ENCODE peak calls at places on chromosomes 6 and 20, in four cellular contexts. B is heart left ventricle, O is cardiac muscle cell, G is neural progenitor cell. R is an unnamed sample.
A peak's percentile ranks its signal among the peaks of the same experiment; 100 is the strongest.

GRCh38 chr6:137832110-137832509 is 34.9 kb upstream of the TNFAIP3 start:
- DNase-seq in O (peak; percentile 76), G (no peak), B (no peak), R (no peak)

GRCh38 chr20:50029697-50030428 is 47.1 kb downstream of the SNAI1 start:
- DNase-seq in B (peak; percentile 63), G (no peak), O (peak; percentile 98), R (peak; percentile 87)

GRCh38 chr6:109717971-109718370 is 26.9 kb downstream of the FIG4 start:
- DNase-seq in O (no peak), G (no peak), B (no peak), R (no peak)

GRCh38 chr6:106192824-106193223 is 106.7 kb downstream of the PRDM1 start:
- DNase-seq in O (no peak), B (no peak), G (no peak), R (no peak)

GRCh38 chr20:57389695-57390603 is 1.2 kb upstream of the RBM38 start:
- DNase-seq in O (no peak), B (no peak), G (peak; percentile 48), R (no peak)

GRCh38 chr20:31666258-31667042 is 28.7 kb downstream of the COX4I2 start:
- DNase-seq in O (no peak), G (peak; percentile 43), B (peak; percentile 69), R (peak; percentile 63)

GRCh38 chr6:170493354-170493753 is 59.8 kb downstream of the PSMB1 start:
- DNase-seq in G (no peak), B (no peak), O (no peak), R (no peak)

GRCh38 chr6:136726837-136727557 is 65.3 kb downstream of the MAP3K5 start:
- DNase-seq in O (no peak), G (no peak), B (no peak), R (no peak)

GRCh38 chr20:47276251-47276650 is 80.2 kb downstream of the ZMYND8 start:
- DNase-seq in G (no peak), O (no peak), B (no peak), R (no peak)
- H3K4me1 ChIP-seq in G (peaks cover 7% of the 10 kb centered on the region), O (peaks cover 2% of the 10 kb centered on the region), B (peaks cover 54% of the 10 kb centered on the region), R (peaks cover 7% of the 10 kb centered on the region)

GRCh38 chr6:42020967-42021366 is 29.4 kb upstream of the TAF8 start:
- DNase-seq in O (no peak), G (no peak), B (no peak), R (no peak)
- TF ChIP-seq CTCF in O (no peak), G (no peak), B (no peak), R (no peak)

GRCh38 chr6:44216677-44217331 is at the start of gene MYMX:
- DNase-seq in O (no peak), B (peak; percentile 36), G (peak; percentile 77), R (no peak)
- H3K4me3 ChIP-seq in O (no peak within 1 kb of the TSS), B (peak within 1 kb of the TSS; percentile 3), G (peak within 1 kb of the TSS; percentile 24), R (no peak within 1 kb of the TSS)

DNA sequence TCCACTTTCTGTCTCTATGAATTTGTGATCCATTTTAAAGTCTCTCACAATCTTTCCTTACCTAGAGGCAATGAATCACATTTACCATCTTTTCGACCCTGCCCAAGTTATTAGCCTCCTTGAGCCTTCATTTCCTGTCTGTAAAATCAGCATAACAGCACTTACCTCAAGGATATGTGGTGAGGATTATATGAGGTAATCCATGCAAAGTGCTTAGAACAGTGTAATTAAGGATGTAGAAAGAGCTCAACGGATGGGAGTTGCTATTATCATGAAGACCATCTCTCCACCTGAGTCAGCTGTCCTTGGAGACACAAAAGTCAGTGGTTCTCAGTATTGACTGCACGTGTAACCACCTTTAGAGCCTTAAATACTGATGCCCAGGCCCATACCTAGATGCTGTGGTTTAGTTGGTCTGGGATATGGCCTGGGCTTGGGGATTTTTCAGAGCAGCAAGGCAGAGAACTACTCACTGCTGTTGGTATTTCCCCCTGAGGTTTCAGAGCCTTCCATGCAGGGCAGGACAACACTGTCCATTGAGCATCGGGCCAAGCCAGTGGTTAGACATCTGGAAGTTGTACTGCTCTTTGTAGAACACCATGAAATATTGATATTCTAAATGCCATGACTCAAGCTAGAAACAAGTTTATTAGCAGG is 55.8 kb downstream of the LYRM2 start:
- DNase-seq in B (no peak), G (no peak), O (no peak), R (no peak)
- H3K4me1 ChIP-seq in B (no peaks in the 10 kb centered on the region), G (peaks cover 12% of the 10 kb centered on the region), O (peaks cover 5% of the 10 kb centered on the region), R (no peaks in the 10 kb centered on the region)

DNA sequence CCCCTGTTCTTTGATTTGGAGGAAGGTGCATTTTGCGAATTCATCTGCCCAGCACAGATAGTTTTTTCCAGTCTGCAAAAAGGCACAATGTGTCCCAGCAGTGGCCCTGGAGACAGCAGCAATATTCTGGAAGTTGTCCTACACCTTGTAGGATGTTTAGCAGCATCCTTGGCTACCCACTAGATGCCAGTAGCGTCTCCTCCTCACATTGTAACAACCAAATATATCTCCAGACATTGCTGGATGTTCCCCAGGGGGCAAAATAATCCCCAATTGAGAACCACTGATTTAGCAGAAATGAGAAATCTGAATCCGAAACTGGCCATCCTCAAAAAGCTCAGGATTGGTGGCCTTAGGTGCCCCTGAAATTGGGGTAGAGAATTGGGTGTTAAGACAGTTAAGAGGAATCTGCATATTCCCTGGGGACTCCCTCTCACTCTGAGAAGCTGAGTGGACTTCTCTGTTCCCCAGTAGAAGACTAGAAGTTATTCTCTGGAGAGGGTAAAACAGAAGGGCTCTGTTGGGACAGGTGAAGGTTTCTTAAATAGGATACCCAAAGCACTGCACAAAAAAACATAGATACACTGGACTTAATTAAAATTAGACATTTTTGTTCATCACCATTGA is 12.1 kb downstream of the SUN5 start:
- DNase-seq in O (no peak), B (no peak), G (no peak), R (no peak)
- TF ChIP-seq CTCF in O (no peak), B (no peak), G (peak; percentile 6), R (no peak)

DNA sequence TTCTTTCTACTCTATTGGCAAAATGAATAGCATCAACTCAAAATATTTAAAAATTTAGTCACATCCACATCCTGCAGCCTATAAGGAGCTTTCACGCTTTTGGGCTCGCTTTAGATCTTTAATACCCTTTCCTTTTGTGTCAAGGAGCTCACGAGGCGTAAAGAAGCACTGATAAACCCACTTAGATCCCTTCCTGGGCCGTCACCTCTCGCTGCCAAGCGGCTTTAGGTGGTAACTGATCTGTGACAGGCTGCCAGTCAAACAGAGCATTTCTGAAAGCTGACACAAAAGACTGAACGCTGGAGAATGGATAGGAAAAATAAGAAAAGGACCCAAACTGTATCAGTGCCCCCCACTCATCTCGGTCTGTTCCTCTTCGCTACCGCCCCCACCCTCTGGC is 385.7 kb upstream of the MMS22L start:
- DNase-seq in B (peak; percentile 9), G (peak; percentile 82), O (no peak), R (no peak)
- H3K4me3 ChIP-seq in B (peak overlapping the region; percentile 33), G (peak overlapping the region; percentile 42), O (peak overlapping the region; percentile 8), R (no peak overlapping the region)

DNA sequence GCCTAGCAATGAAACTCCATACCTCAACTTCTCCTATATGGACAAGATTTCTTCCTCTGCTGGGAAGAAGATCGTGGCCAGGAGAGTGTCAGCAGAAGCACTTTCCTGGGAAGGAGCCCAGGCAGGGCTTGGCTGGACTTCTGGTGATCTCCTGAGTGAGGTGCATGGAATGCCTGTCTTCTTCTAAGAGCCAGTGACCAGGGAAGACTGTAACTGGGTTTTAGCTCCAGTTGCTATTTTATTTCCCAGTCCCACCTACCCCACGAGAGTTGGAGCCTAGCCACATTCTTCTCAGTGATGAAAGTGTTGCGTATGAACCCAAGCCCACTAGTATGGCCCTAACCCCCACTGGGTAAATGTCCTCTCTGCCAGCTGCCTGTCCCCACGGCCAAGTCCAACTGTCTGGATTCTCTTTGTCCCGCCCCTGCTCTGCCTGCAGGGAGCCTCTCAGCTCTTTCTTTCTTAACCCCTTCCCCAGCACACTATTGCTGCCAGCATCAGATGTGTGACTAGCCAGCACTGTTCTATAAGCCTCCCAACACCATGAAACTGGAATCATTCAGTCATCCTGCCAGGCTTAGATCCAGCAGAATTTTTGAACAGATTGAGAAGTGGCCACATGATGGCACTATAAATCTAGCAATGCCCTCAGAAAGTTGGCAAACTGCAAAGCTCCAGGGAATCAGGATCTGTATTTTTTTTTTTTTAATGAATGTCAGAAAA is 69.8 kb upstream of the FAM184A start:
- DNase-seq in O (peak; percentile 88), B (peak; percentile 36), G (peak; percentile 63), R (peak; percentile 52)
- H3K4me1 ChIP-seq in O (peaks cover 20% of the 10 kb centered on the region), B (peaks cover 19% of the 10 kb centered on the region), G (no peaks in the 10 kb centered on the region), R (peaks cover 18% of the 10 kb centered on the region)

GRCh38 chr20:64037199-64037497 is 1.2 kb downstream of the C20orf204 start:
- DNase-seq in B (no peak), O (no peak), G (no peak), R (no peak)
- TF ChIP-seq CTCF in B (no peak), O (no peak), G (no peak), R (no peak)

GRCh38 chr6:37940074-37940847 is 120.7 kb downstream of the ZFAND3 start:
- DNase-seq in G (no peak), O (peak; percentile 83), B (peak; percentile 55), R (no peak)

GRCh38 chr6:37946021-37946420 is 126.5 kb downstream of the ZFAND3 start:
- DNase-seq in O (no peak), B (no peak), G (no peak), R (no peak)

GRCh38 chr6:37938909-37939308 is 119.4 kb downstream of the ZFAND3 start:
- DNase-seq in O (no peak), B (no peak), G (no peak), R (no peak)

GRCh38 chr6:37942606-37943376 is 123.3 kb downstream of the ZFAND3 start:
- DNase-seq in O (no peak), G (no peak), B (no peak), R (no peak)

DNA sequence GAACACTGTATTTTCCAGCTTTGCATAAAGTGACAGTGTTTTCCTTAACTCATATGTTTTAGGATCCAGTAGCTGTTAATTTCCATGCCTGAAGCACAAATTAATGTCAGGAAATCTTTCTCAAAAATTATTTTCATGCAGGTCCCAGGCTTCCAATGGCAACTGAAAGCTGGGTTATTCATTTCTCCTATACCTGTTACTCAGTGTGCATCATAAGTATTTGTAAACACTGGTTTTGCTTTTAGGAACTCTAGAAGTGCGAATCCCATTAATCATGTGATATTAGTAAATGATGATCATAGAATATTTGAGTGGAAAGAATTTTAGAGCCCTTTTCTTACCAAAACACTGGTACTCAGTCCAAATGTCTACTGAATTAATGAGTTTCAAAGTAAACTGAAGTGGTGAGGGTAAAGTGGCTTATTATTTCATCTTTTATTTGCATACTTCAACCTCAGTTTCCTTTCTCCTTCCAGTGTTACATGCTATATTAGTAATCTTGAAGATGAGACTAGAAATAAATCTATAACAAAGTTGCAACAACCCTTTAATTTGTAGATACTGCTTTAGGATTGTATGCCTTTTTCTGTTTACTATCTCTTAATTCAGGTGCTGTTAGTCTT is 124.0 kb downstream of the ZFAND3 start:
- DNase-seq in G (no peak), O (no peak), B (no peak), R (no peak)
- H3K4me3 ChIP-seq in G (no peak overlapping the region), O (no peak overlapping the region), B (no peak overlapping the region), R (no peak overlapping the region)

GRCh38 chr6:16089232-16089843 is 39.5 kb upstream of the MYLIP start:
- DNase-seq in B (no peak), G (no peak), O (peak; percentile 50), R (no peak)
- H3K4me1 ChIP-seq in B (no peaks in the 10 kb centered on the region), G (no peaks in the 10 kb centered on the region), O (no peaks in the 10 kb centered on the region), R (peaks cover 9% of the 10 kb centered on the region)

R was measured in Caco-2.